ENCODE peak calls at places on chromosome 9, in ten cellular contexts. Y, E, P, W, Q, S, C, K, Z and J are unnamed samples.

GRCh38 chr9:70563437-70564204 is 149.2 kb upstream of the KLF9 start:
- DNase-seq in Y (peak), E (no peak), P (no peak), W (peak), Q (no peak), S (peak), C (peak), K (no peak), Z (peak), J (no peak)

GRCh38 chr9:2559212-2560152 is 62.1 kb upstream of the VLDLR start:
- DNase-seq in Y (no peak), E (peak), P (no peak), W (peak), Q (no peak), S (peak), C (peak), K (no peak), Z (peak), J (no peak)

GRCh38 chr9:130681769-130682489 is 11.7 kb upstream of the EXOSC2 start:
- DNase-seq in Y (peak), E (no peak), P (no peak), W (no peak), Q (peak), S (no peak), C (no peak), K (peak), Z (no peak), J (peak)

GRCh38 chr9:31103836-31104235 is 1280.6 kb upstream of the ACO1 start:
- DNase-seq in Y (no peak), E (no peak), P (no peak), W (no peak), Q (no peak), S (no peak), C (peak), K (no peak), Z (no peak), J (no peak)

GRCh38 chr9:14992025-14992424 is 81.8 kb upstream of the FREM1 start:
- DNase-seq in Y (no peak), E (no peak), P (no peak), W (peak), Q (no peak), S (no peak), C (no peak), K (no peak), Z (no peak), J (no peak)

GRCh38 chr9:111961575-111961974 is 65.0 kb downstream of the UGCG start:
- DNase-seq in Y (no peak), E (no peak), P (no peak), W (no peak), Q (no peak), S (no peak), C (peak), K (no peak), Z (no peak), J (no peak)

GRCh38 chr9:98375138-98375726 is 119.8 kb upstream of the TBC1D2 start:
- DNase-seq in Y (no peak), E (no peak), P (no peak), W (peak), Q (peak), S (peak), C (peak), K (no peak), Z (no peak), J (no peak)

GRCh38 chr9:133201424-133202144 is 7.5 kb downstream of the OBP2B start:
- DNase-seq in Y (no peak), E (no peak), P (no peak), W (no peak), Q (no peak), S (no peak), C (no peak), K (no peak), Z (peak), J (no peak)

GRCh38 chr9:19989213-19989612 is 200.4 kb upstream of the SLC24A2 start:
- DNase-seq in Y (no peak), E (no peak), P (no peak), W (no peak), Q (no peak), S (no peak), C (no peak), K (no peak), Z (no peak), J (no peak)

GRCh38 chr9:90964101-90965020 is 162.7 kb downstream of the SYK start:
- DNase-seq in Y (peak), E (no peak), P (no peak), W (no peak), Q (no peak), S (no peak), C (peak), K (peak), Z (peak), J (peak)

GRCh38 chr9:14025741-14026140 is 288.2 kb downstream of the NFIB start:
- DNase-seq in Y (no peak), E (no peak), P (no peak), W (no peak), Q (no peak), S (no peak), C (no peak), K (no peak), Z (no peak), J (no peak)

GRCh38 chr9:98409637-98410173 is 154.3 kb upstream of the TBC1D2 start:
- DNase-seq in Y (no peak), E (no peak), P (no peak), W (no peak), Q (no peak), S (no peak), C (no peak), K (no peak), Z (no peak), J (no peak)